ENCODE peak calls at places on chromosomes 11 and 22, in seven cellular contexts. H, I, Z, L, Y, J and X are unnamed samples.

GRCh38 chr22:35467788-35468187 is 67.8 kb downstream of the MCM5 start:
- DNase-seq in J (peak), H (no peak), L (no peak), I (peak), Y (no peak), Z (no peak), X (no peak)

GRCh38 chr11:95641506-95641905 is 148.1 kb downstream of the FAM76B start:
- DNase-seq in I (no peak), Y (no peak), L (no peak), Z (no peak), J (peak), H (no peak), X (no peak)

GRCh38 chr22:38108561-38109319 is 1.7 kb downstream of the BAIAP2L2 start:
- DNase-seq in J (no peak), L (no peak), Y (no peak), H (no peak), I (no peak), Z (no peak), X (no peak)

GRCh38 chr11:3797329-3798090 is at the start of gene NUP98:
- DNase-seq in I (peak), Z (peak), Y (peak), J (peak), H (peak), L (peak), X (peak)

GRCh38 chr22:26949193-26949592 is 291.8 kb downstream of the MIAT start:
- DNase-seq in L (no peak), Z (peak), J (peak), Y (no peak), I (no peak), H (peak), X (peak)

GRCh38 chr11:120013325-120014250 is 124.3 kb downstream of the TRIM29 start:
- DNase-seq in L (no peak), Y (no peak), H (peak), Z (peak), I (peak), J (peak), X (peak)

GRCh38 chr11:120877746-120878365 is 146.0 kb upstream of the TBCEL start:
- DNase-seq in L (no peak), H (no peak), J (no peak), Y (no peak), Z (no peak), I (no peak), X (no peak)

GRCh38 chr22:42360348-42360747 is 71.9 kb downstream of the NFAM1 start:
- DNase-seq in J (no peak), Y (no peak), Z (no peak), H (no peak), L (no peak), I (no peak), X (no peak)

GRCh38 chr11:33377852-33378385 is 120.7 kb downstream of the HIPK3 start:
- DNase-seq in L (no peak), I (no peak), J (no peak), Z (no peak), Y (no peak), H (no peak), X (no peak)

GRCh38 chr11:69044111-69045013 is 4.4 kb upstream of the TPCN2 start:
- DNase-seq in J (peak), Y (peak), H (peak), L (peak), I (peak), Z (peak), X (peak)

GRCh38 chr11:67364783-67365525 is 8.4 kb downstream of the CLCF1 start:
- DNase-seq in Y (no peak), L (no peak), Z (no peak), I (peak), J (no peak), H (no peak), X (no peak)

GRCh38 chr11:44911031-44911814 is 39.5 kb downstream of the TP53I11 start:
- DNase-seq in Z (peak), H (peak), J (peak), Y (peak), I (peak), L (peak), X (peak)

GRCh38 chr11:2590131-2590950 is 109.5 kb downstream of the KCNQ1OT1 start:
- DNase-seq in Z (no peak), Y (no peak), J (no peak), I (no peak), L (no peak), H (peak), X (no peak)

GRCh38 chr11:111652184-111652583 is 49.9 kb downstream of the SIK2 start:
- DNase-seq in H (no peak), I (no peak), Y (no peak), Z (no peak), L (no peak), J (no peak), X (no peak)

GRCh38 chr22:20857838-20858614 is 585 bp downstream of the PI4KA start:
- DNase-seq in Z (peak), Y (peak), H (peak), I (peak), L (peak), J (peak), X (peak)

GRCh38 chr22:48665286-48666010 is 1162.2 kb downstream of the BRD1 start:
- DNase-seq in L (no peak), I (no peak), Z (no peak), Y (no peak), J (no peak), H (no peak), X (no peak)

GRCh38 chr22:37659897-37660708 is 1.6 kb downstream of the PDXP start:
- DNase-seq in L (no peak), H (no peak), Z (no peak), J (no peak), Y (no peak), I (no peak), X (no peak)

GRCh38 chr11:63998558-63999348 is 12.5 kb downstream of the OTUB1 start:
- DNase-seq in I (peak), J (peak), H (no peak), L (no peak), Y (no peak), Z (peak), X (no peak)
- TF ChIP-seq CTCF in I (no peak), J (peak), H (no peak), L (no peak), Y (no peak), Z (no peak), X (no peak)

GRCh38 chr11:127993788-127994187 is 593.6 kb downstream of the ETS1 start:
- DNase-seq in J (no peak), Y (no peak), I (peak), H (no peak), L (no peak), Z (peak), X (no peak)
- TF ChIP-seq CTCF in J (no peak), Y (no peak), I (no peak), H (peak), L (no peak), Z (no peak), X (no peak)

GRCh38 chr11:406796-407650 is 7.8 kb downstream of the SIGIRR start:
- DNase-seq in H (peak), L (peak), I (peak), Y (peak), Z (peak), J (peak), X (no peak)
- TF ChIP-seq CTCF in H (no peak), L (no peak), I (peak), Y (peak), Z (no peak), J (no peak), X (no peak)

GRCh38 chr11:70326843-70327242 is 56.4 kb downstream of the PPFIA1 start:
- DNase-seq in H (no peak), L (no peak), I (no peak), J (no peak), Z (no peak), Y (no peak), X (no peak)

GRCh38 chr11:70324354-70325115 is 54.0 kb downstream of the PPFIA1 start:
- DNase-seq in L (no peak), J (no peak), I (no peak), Z (no peak), H (no peak), Y (no peak), X (no peak)

GRCh38 chr11:70326365-70326803 is 55.9 kb downstream of the PPFIA1 start:
- DNase-seq in Y (peak), I (no peak), Z (no peak), H (no peak), J (no peak), L (no peak), X (no peak)

GRCh38 chr11:70328556-70328955 is 58.1 kb downstream of the PPFIA1 start:
- DNase-seq in Y (no peak), I (no peak), L (no peak), Z (no peak), J (no peak), H (no peak), X (no peak)

DNA sequence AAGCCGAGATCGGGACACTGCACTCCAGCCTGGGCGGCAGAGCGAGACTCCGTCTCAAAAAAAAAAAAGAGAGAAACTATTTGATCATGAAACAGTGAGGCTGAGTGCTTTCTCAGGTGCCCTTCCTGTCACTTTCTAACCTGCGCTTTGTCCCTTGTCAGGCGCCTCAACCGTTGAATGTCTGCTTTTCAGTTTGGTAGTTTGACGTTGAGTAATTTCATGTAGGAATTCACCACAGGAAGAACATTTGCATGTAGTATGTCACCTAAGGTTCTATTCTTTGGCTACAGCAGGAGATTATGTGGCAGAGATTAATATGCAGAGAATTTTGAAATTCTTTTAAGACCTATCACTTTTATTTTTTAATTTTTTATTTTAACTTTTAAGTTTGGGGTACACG is 57.2 kb downstream of the PPFIA1 start:
- DNase-seq in H (no peak), J (no peak), Z (no peak), Y (no peak), I (no peak), L (no peak), X (no peak)
- TF ChIP-seq CTCF in H (no peak), J (no peak), Z (no peak), Y (no peak), I (no peak), L (no peak), X (no peak)

GRCh38 chr11:62974848-62975522 is 9.8 kb downstream of the SLC22A6 start:
- DNase-seq in L (no peak), J (no peak), Y (no peak), H (peak), I (peak), Z (peak), X (peak)
- TF ChIP-seq CTCF in L (peak), J (peak), Y (peak), H (no peak), I (peak), Z (no peak), X (peak)

GRCh38 chr11:65718964-65719492 is 1.6 kb downstream of the RNASEH2C start:
- DNase-seq in L (no peak), Y (no peak), H (no peak), I (no peak), Z (peak), J (peak), X (no peak)

GRCh38 chr11:65718531-65718930 is 2.1 kb downstream of the RNASEH2C start:
- DNase-seq in L (no peak), Z (peak), J (no peak), I (no peak), Y (no peak), H (no peak), X (no peak)

GRCh38 chr11:65717906-65718305 is 2.7 kb downstream of the RNASEH2C start:
- DNase-seq in H (no peak), Z (peak), I (no peak), J (no peak), L (no peak), Y (no peak), X (no peak)

GRCh38 chr11:65720237-65720934 is at the start of gene RNASEH2C:
- DNase-seq in L (peak), I (peak), J (peak), H (peak), Y (peak), Z (peak), X (peak)

DNA sequence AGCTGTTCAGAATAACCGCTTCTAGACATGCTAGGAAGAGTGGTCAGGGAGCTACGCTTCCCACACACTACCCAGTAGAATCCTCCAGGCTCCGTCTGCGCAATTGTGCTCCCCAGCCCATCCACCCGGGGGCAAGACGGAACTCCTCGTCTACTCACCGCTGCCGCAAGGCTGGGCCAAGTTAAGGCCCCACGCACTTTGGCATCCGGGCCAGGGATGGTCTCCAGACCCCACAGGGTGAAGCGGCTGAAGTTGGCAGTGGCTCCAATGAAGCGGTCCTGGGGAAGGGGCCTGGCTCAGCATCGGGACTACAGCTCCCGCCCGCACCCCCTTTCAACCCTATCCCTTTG is 736 bp downstream of the RNASEH2C start:
- DNase-seq in I (no peak), Y (no peak), H (peak), J (peak), Z (no peak), L (no peak), X (peak)
- TF ChIP-seq CTCF in I (no peak), Y (peak), H (no peak), J (peak), Z (no peak), L (no peak), X (no peak)

GRCh38 chr22:39943366-39943765 is 16.8 kb upstream of the TMA7B start:
- DNase-seq in J (no peak), L (no peak), H (no peak), I (no peak), Z (peak), Y (no peak), X (peak)
- TF ChIP-seq CTCF in J (no peak), L (no peak), H (no peak), I (no peak), Z (peak), Y (no peak), X (no peak)

DNA sequence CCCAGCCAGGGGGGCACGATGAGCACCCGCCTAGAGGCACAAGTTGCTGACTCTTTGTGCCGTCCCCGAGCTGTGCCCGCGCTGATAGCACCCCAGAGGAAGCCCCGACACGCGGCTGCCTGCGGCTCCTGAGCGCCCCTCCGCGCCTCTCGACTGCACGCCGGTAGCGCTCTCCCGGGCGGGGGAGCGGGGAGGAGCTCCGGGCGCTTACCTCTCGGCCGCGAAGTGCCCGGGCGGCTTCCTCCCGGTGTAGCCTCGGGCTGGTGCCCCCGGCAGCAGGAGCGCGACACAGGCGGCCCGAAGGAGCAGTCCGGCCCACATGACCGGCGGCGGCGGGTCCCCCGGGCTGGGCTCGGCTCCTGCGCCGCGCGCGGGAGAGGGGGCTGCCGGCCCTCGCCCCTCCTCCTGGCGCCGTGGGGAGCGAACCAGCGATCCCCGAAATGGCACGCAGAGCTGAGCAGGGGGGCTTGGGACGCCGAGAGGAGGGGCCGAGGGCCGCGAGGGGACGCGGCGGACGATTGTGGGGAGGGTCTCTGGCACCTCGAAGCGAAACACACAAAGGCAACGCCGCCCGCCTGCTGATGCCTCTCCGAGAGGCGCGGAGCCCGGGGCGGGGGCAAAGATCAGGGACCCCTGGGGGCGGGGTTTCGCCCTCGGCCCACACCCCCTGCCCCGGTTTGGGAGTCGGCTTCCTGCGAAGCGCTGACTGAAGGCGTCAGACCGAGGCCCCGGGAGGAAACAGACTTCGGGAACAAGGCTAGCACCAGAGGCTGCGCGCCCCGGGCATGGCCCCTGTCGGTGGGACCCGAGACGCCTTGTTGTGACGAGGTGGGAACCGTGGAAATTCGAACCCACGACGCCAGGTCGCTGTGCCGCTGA is at the start of gene VWCE:
- DNase-seq in I (peak), Z (peak), L (no peak), J (peak), Y (no peak), H (peak), X (peak)
- TF ChIP-seq CTCF in I (peak), Z (no peak), L (peak), J (peak), Y (peak), H (no peak), X (peak)

DNA sequence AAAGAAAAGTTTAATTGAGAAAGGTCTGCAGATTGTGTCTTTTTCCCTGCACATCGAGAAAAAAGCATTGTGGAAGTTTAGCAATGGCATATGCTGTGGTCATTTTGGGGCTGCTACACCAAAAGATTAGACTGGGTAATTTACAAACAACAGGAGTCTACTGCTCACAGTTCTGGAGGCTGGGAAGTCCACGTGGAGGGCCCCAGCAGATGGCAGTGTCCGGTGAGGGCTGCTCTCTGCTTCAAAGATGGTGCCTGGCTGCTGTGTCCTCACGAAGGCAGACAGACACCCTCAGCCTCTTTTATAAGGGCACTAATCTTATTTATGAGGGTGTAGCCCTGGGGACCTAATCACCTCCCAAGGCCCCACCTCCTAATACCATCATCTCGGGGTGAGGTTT is 21.1 kb downstream of the PHF21B start:
- DNase-seq in Z (no peak), J (no peak), I (no peak), Y (no peak), H (no peak), L (no peak), X (no peak)
- TF ChIP-seq CTCF in Z (no peak), J (peak), I (no peak), Y (no peak), H (no peak), L (no peak), X (peak)